ENCODE peak calls at places on chromosomes 13 and 19, in five cellular contexts. One of them, this sample, is unnamed. For H3K4me1 and H3K27me3, the result is how much of the 10 kb centered on the place peaks cover.

GRCh38 chr13:26047040-26047439 is 4.8 kb downstream of the SHISA2 start:
- DNase-seq in pancreas: no peak
- DNase-seq in stomach: no peak
- DNase-seq in heart left ventricle: no peak
- DNase-seq in left ventricle myocardium inferior: no peak
- DNase-seq in this sample: no peak

GRCh38 chr19:16386619-16387240 is 62.1 kb downstream of the KLF2 start:
- DNase-seq in pancreas: no peak
- DNase-seq in stomach: peak
- DNase-seq in heart left ventricle: no peak
- DNase-seq in left ventricle myocardium inferior: peak
- DNase-seq in this sample: no peak

GRCh38 chr19:1081301-1082164 is 13.6 kb downstream of the POLR2E start:
- DNase-seq in pancreas: no peak
- DNase-seq in stomach: no peak
- DNase-seq in heart left ventricle: peak
- DNase-seq in left ventricle myocardium inferior: no peak
- DNase-seq in this sample: no peak

GRCh38 chr19:4258181-4258580 is 11.3 kb downstream of the YJU2 start:
- DNase-seq in pancreas: no peak
- DNase-seq in stomach: no peak
- DNase-seq in heart left ventricle: no peak
- DNase-seq in left ventricle myocardium inferior: no peak
- DNase-seq in this sample: no peak

GRCh38 chr19:31285744-31286143 is 63.5 kb downstream of the TSHZ3 start:
- DNase-seq in pancreas: no peak
- DNase-seq in stomach: no peak
- DNase-seq in heart left ventricle: no peak
- DNase-seq in left ventricle myocardium inferior: no peak
- DNase-seq in this sample: no peak

GRCh38 chr19:49677232-49677881 is at the start of gene PRMT1:
- DNase-seq in pancreas: peak
- DNase-seq in stomach: no peak
- DNase-seq in heart left ventricle: peak
- DNase-seq in left ventricle myocardium inferior: no peak
- DNase-seq in this sample: no peak

GRCh38 chr19:33358408-33358807 is 15.1 kb upstream of the CEBPG start:
- DNase-seq in pancreas: no peak
- DNase-seq in stomach: no peak
- DNase-seq in heart left ventricle: no peak
- DNase-seq in left ventricle myocardium inferior: no peak
- DNase-seq in this sample: no peak

GRCh38 chr13:60583196-60583908 is 186.3 kb downstream of the TDRD3 start:
- DNase-seq in pancreas: no peak
- DNase-seq in stomach: no peak
- DNase-seq in heart left ventricle: no peak
- DNase-seq in left ventricle myocardium inferior: no peak
- DNase-seq in this sample: no peak

GRCh38 chr13:63774133-63774532 is 2358.5 kb upstream of the PCDH20 start:
- DNase-seq in pancreas: no peak
- DNase-seq in stomach: no peak
- DNase-seq in heart left ventricle: no peak
- DNase-seq in left ventricle myocardium inferior: no peak
- DNase-seq in this sample: no peak

DNA sequence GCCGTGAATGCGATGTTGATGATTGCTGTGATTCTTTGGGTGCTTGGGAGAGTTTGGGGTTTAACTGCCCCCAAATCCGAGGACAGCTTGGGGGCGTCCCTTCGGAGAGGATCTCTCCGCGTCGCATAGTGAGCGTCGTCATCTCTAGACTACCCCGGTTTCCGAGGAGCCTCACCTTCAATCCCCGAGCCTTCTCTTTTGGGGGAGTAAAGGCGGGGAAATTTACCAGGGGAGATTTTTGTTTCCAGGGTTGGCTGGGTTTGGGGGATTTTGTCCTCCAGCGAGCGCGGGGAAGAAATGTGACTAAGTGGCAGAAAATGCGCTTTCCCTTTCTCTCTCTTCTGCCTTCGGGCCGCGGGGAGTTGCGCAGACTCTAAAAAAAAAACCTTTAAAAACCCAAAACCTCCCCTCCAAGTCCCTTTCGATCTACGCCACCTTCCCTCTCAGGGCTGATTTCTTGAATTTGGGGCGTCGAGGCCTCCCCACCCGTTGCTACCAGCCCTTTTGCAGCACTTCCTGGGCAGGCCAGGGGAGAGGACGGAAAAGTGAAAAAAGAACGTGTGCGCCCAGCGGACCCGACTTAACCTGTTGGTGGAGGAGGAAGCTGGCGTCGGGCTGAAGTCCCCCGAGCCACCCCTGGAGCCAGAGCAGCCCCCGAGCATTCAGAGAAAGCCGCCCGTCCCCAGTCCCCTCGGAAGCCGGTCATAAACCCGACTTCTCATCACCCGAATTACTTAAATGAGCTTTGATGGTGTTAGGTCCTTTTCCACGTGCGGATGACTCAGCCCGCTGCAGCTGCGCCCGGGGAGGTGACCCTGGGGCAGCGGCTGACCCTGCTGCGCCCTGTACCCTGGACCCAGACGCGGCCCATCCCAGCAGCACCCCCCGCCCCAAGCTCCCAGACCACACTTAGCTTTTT is 17.7 kb downstream of the NFIX start:
- DNase-seq in pancreas: no peak
- DNase-seq in stomach: no peak
- DNase-seq in heart left ventricle: no peak
- DNase-seq in left ventricle myocardium inferior: peak
- DNase-seq in this sample: no peak
- H3K4me1 ChIP-seq in pancreas: under half
- H3K4me1 ChIP-seq in stomach: half or more
- H3K4me1 ChIP-seq in heart left ventricle: half or more
- H3K4me1 ChIP-seq in left ventricle myocardium inferior: half or more
- H3K4me1 ChIP-seq in this sample: under half

GRCh38 chr19:41518141-41518540 is 57.8 kb upstream of the CEACAM21 start:
- DNase-seq in pancreas: no peak
- DNase-seq in stomach: no peak
- DNase-seq in heart left ventricle: no peak
- DNase-seq in left ventricle myocardium inferior: no peak
- DNase-seq in this sample: no peak

GRCh38 chr19:41527079-41527478 is 48.9 kb upstream of the CEACAM21 start:
- DNase-seq in pancreas: no peak
- DNase-seq in stomach: no peak
- DNase-seq in heart left ventricle: no peak
- DNase-seq in left ventricle myocardium inferior: no peak
- DNase-seq in this sample: no peak

DNA sequence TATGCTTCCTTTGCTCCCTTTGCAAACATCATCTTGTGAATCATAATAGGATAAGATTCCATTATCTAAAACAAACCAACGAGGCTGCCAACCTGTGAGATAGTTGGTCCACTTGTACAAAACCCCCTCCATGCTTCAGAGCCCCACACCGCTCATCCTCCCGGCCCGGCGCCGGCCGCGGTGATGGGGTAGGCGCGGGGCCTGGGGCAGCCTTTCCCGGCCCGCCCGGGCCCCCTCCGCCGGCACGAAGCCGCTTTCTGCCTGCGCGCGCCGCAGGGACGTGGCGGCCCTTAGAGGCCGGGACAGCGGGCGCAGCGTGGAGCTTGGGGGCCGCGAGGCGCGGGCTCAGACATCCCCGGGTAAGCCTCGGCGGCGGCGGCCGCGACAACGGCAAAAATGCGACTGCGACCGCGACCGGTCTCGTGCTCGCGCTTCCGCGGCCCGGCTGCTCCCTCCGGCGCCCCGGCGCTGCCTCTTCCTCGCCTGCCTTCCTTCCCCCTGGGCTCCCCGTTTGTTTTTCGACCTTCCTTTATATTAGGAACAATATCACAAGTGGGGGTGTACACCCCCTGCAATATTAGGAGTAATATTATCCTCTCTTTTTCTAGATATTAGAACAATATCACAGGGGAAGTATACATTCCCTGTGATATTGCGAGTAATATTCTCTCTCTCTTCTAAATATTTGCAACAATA is 54.0 kb upstream of the CEACAM21 start:
- DNase-seq in pancreas: no peak
- DNase-seq in stomach: no peak
- DNase-seq in heart left ventricle: peak
- DNase-seq in left ventricle myocardium inferior: no peak
- DNase-seq in this sample: peak
- H3K27me3 ChIP-seq in pancreas: under half
- H3K27me3 ChIP-seq in stomach: under half
- H3K27me3 ChIP-seq in heart left ventricle: half or more
- H3K27me3 ChIP-seq in left ventricle myocardium inferior: half or more
- H3K27me3 ChIP-seq in this sample: half or more

GRCh38 chr13:110957181-110957884 is 42.5 kb upstream of the ANKRD10 start:
- DNase-seq in pancreas: no peak
- DNase-seq in stomach: no peak
- DNase-seq in heart left ventricle: no peak
- DNase-seq in left ventricle myocardium inferior: no peak
- DNase-seq in this sample: no peak
- TF ChIP-seq CTCF in pancreas: no peak
- TF ChIP-seq CTCF in stomach: no peak
- TF ChIP-seq CTCF in heart left ventricle: no peak
- TF ChIP-seq CTCF in left ventricle myocardium inferior: peak
- TF ChIP-seq CTCF in this sample: no peak

DNA sequence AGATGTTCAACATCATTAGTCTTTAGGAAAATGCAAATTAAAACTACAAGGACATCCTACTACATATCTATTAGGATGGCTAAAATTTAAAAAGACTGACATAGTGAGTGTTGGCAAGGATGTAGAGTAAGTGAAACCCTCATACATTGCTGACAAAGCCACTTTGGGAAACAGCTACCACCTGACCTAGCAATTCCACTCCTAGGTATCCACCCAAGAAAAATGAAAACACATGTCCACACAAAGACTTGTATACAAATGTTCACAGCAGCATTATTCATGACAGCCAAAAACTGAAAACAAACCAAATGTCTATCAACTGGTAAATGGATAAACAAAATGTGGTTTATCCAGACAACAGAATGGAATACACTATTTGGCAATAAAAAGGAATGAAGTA is 51.7 kb upstream of the DOCK9 start:
- DNase-seq in pancreas: no peak
- DNase-seq in stomach: no peak
- DNase-seq in heart left ventricle: no peak
- DNase-seq in left ventricle myocardium inferior: no peak
- DNase-seq in this sample: no peak
- H3K4me1 ChIP-seq in pancreas: under half
- H3K4me1 ChIP-seq in stomach: under half
- H3K4me1 ChIP-seq in heart left ventricle: under half
- H3K4me1 ChIP-seq in left ventricle myocardium inferior: under half
- H3K4me1 ChIP-seq in this sample: under half

This sample was measured in heart right ventricle.